ENCODE peak calls at places on chromosomes 6 and 20, in four cellular contexts. One of them, this sample, is unnamed.

GRCh38 chr20:41365785-41366545 is 653 bp downstream of the EMILIN3 start:
- DNase-seq in prostate gland: no peak
- DNase-seq in activated naive CD8-positive, alpha-beta T cell treated with anti-CD3 and anti-CD28 coated beads for 36 hours: no peak
- DNase-seq in mucosa of gallbladder: no peak
- DNase-seq in this sample: no peak

GRCh38 chr20:47061549-47061948 is 166.9 kb downstream of the EYA2 start:
- DNase-seq in prostate gland: no peak
- DNase-seq in activated naive CD8-positive, alpha-beta T cell treated with anti-CD3 and anti-CD28 coated beads for 36 hours: no peak
- DNase-seq in mucosa of gallbladder: no peak
- DNase-seq in this sample: no peak

GRCh38 chr6:117276778-117277177 is 11.4 kb downstream of the VGLL2 start:
- DNase-seq in prostate gland: no peak
- DNase-seq in activated naive CD8-positive, alpha-beta T cell treated with anti-CD3 and anti-CD28 coated beads for 36 hours: no peak
- DNase-seq in mucosa of gallbladder: no peak
- DNase-seq in this sample: no peak

GRCh38 chr6:154202334-154202733 is 154.3 kb downstream of the IPCEF1 start:
- DNase-seq in prostate gland: no peak
- DNase-seq in activated naive CD8-positive, alpha-beta T cell treated with anti-CD3 and anti-CD28 coated beads for 36 hours: no peak
- DNase-seq in mucosa of gallbladder: no peak
- DNase-seq in this sample: no peak

GRCh38 chr6:28977351-28978136 is 27.6 kb downstream of the ZNF311 start:
- DNase-seq in prostate gland: no peak
- DNase-seq in activated naive CD8-positive, alpha-beta T cell treated with anti-CD3 and anti-CD28 coated beads for 36 hours: peak
- DNase-seq in mucosa of gallbladder: no peak
- DNase-seq in this sample: no peak

GRCh38 chr6:144955392-144955791 is 670.3 kb downstream of the UTRN start:
- DNase-seq in prostate gland: no peak
- DNase-seq in activated naive CD8-positive, alpha-beta T cell treated with anti-CD3 and anti-CD28 coated beads for 36 hours: no peak
- DNase-seq in mucosa of gallbladder: no peak
- DNase-seq in this sample: no peak

GRCh38 chr6:165972139-165972802 is 195.4 kb downstream of the TBXT start:
- DNase-seq in prostate gland: no peak
- DNase-seq in activated naive CD8-positive, alpha-beta T cell treated with anti-CD3 and anti-CD28 coated beads for 36 hours: no peak
- DNase-seq in mucosa of gallbladder: no peak
- DNase-seq in this sample: no peak

GRCh38 chr6:124688369-124688768 is 273.9 kb upstream of the RNF217 start:
- DNase-seq in prostate gland: no peak
- DNase-seq in activated naive CD8-positive, alpha-beta T cell treated with anti-CD3 and anti-CD28 coated beads for 36 hours: no peak
- DNase-seq in mucosa of gallbladder: no peak
- DNase-seq in this sample: no peak

GRCh38 chr6:99330159-99330558 is 19.3 kb downstream of the FAXC start:
- DNase-seq in prostate gland: peak
- DNase-seq in activated naive CD8-positive, alpha-beta T cell treated with anti-CD3 and anti-CD28 coated beads for 36 hours: peak
- DNase-seq in mucosa of gallbladder: peak
- DNase-seq in this sample: no peak

GRCh38 chr6:108942556-108943492 is 94.6 kb downstream of the ARMC2 start:
- DNase-seq in prostate gland: no peak
- DNase-seq in activated naive CD8-positive, alpha-beta T cell treated with anti-CD3 and anti-CD28 coated beads for 36 hours: peak
- DNase-seq in mucosa of gallbladder: no peak
- DNase-seq in this sample: no peak

GRCh38 chr6:28863607-28864320 is 60.0 kb downstream of the TRIM27 start:
- DNase-seq in prostate gland: peak
- DNase-seq in activated naive CD8-positive, alpha-beta T cell treated with anti-CD3 and anti-CD28 coated beads for 36 hours: peak
- DNase-seq in mucosa of gallbladder: peak
- DNase-seq in this sample: peak

GRCh38 chr20:14288341-14289330 is 48.8 kb downstream of the FLRT3 start:
- DNase-seq in prostate gland: no peak
- DNase-seq in activated naive CD8-positive, alpha-beta T cell treated with anti-CD3 and anti-CD28 coated beads for 36 hours: no peak
- DNase-seq in mucosa of gallbladder: no peak
- DNase-seq in this sample: no peak

GRCh38 chr6:40419377-40419776 is 167.8 kb downstream of the LRFN2 start:
- DNase-seq in prostate gland: no peak
- DNase-seq in activated naive CD8-positive, alpha-beta T cell treated with anti-CD3 and anti-CD28 coated beads for 36 hours: no peak
- DNase-seq in mucosa of gallbladder: peak
- DNase-seq in this sample: no peak

GRCh38 chr6:127515234-127515793 is 3.8 kb downstream of the MTCL3 start:
- DNase-seq in prostate gland: no peak
- DNase-seq in activated naive CD8-positive, alpha-beta T cell treated with anti-CD3 and anti-CD28 coated beads for 36 hours: no peak
- DNase-seq in mucosa of gallbladder: no peak
- DNase-seq in this sample: no peak

This sample was measured in ureter.